ENCODE peak calls at places on chromosomes 4 and X, in four cellular contexts. One of them, this sample, is unnamed.

GRCh38 chr4:110484767-110485166 is 8.8 kb downstream of the ENPEP start:
- DNase-seq in H9: no peak
- DNase-seq in neuronal stem cell: no peak
- DNase-seq in mesendoderm: peak; percentile 45
- DNase-seq in this sample: peak; percentile 90

GRCh38 chr4:108058685-108059440 is 69.2 kb downstream of the HADH start:
- DNase-seq in mesendoderm: no peak
- DNase-seq in H9: no peak
- DNase-seq in neuronal stem cell: no peak
- DNase-seq in this sample: peak; percentile 70

GRCh38 chr4:27318740-27319139 is 458.1 kb downstream of the STIM2 start:
- DNase-seq in mesendoderm: peak; percentile 84
- DNase-seq in H9: peak; percentile 80
- DNase-seq in neuronal stem cell: peak; percentile 24
- DNase-seq in this sample: peak; percentile 17

GRCh38 chr4:56200275-56200674 is 187.0 kb downstream of the AASDH start:
- DNase-seq in H9: no peak
- DNase-seq in mesendoderm: no peak
- DNase-seq in neuronal stem cell: no peak
- DNase-seq in this sample: no peak

GRCh38 chr4:84673475-84674230 is 90.7 kb downstream of the CDS1 start:
- DNase-seq in neuronal stem cell: no peak
- DNase-seq in H9: no peak
- DNase-seq in mesendoderm: no peak
- DNase-seq in this sample: peak; percentile 92

GRCh38 chr4:15355464-15355863 is 72.4 kb upstream of the C1QTNF7 start:
- DNase-seq in H9: no peak
- DNase-seq in neuronal stem cell: no peak
- DNase-seq in mesendoderm: peak; percentile 37
- DNase-seq in this sample: no peak

GRCh38 chr4:139760558-139760957 is 94.9 kb downstream of the MGST2 start:
- DNase-seq in mesendoderm: no peak
- DNase-seq in neuronal stem cell: no peak
- DNase-seq in H9: no peak
- DNase-seq in this sample: no peak

GRCh38 chrX:106955004-106955772 is 35.0 kb downstream of the CLDN2 start:
- DNase-seq in neuronal stem cell: no peak
- DNase-seq in mesendoderm: no peak
- DNase-seq in H9: no peak
- DNase-seq in this sample: peak; percentile 48

GRCh38 chrX:118520206-118520857 is 24.7 kb downstream of the DOCK11 start:
- DNase-seq in mesendoderm: no peak
- DNase-seq in H9: no peak
- DNase-seq in neuronal stem cell: no peak
- DNase-seq in this sample: peak; percentile 80

GRCh38 chr4:23932935-23933334 is 43.1 kb upstream of the PPARGC1A start:
- DNase-seq in H9: peak; percentile 68
- DNase-seq in mesendoderm: peak; percentile 91
- DNase-seq in neuronal stem cell: no peak
- DNase-seq in this sample: peak; percentile 8

GRCh38 chr4:187236491-187236890 is 512.8 kb upstream of the FAT1 start:
- DNase-seq in mesendoderm: no peak
- DNase-seq in H9: no peak
- DNase-seq in neuronal stem cell: no peak
- DNase-seq in this sample: peak; percentile 84

GRCh38 chr4:73897380-73898136 is 28.4 kb downstream of the CXCL1 start:
- DNase-seq in mesendoderm: no peak
- DNase-seq in H9: no peak
- DNase-seq in neuronal stem cell: no peak
- DNase-seq in this sample: peak; percentile 60

GRCh38 chr4:7052923-7053715 is 9.9 kb downstream of the TADA2B start:
- DNase-seq in neuronal stem cell: no peak
- DNase-seq in H9: no peak
- DNase-seq in mesendoderm: no peak
- DNase-seq in this sample: no peak
- H3K79me1 ChIP-seq in neuronal stem cell: peaks cover 12% of the 10 kb centered on the region
- H3K79me1 ChIP-seq in H9: no peaks in the 10 kb centered on the region
- H3K79me1 ChIP-seq in mesendoderm: peaks cover 12% of the 10 kb centered on the region
- H3K79me1 ChIP-seq in this sample: peaks cover 21% of the 10 kb centered on the region

GRCh38 chr4:6928067-6928466 is 18.4 kb downstream of the TBC1D14 start:
- DNase-seq in neuronal stem cell: no peak
- DNase-seq in mesendoderm: no peak
- DNase-seq in H9: no peak
- DNase-seq in this sample: no peak

GRCh38 chr4:6925357-6925836 is 15.8 kb downstream of the TBC1D14 start:
- DNase-seq in H9: no peak
- DNase-seq in mesendoderm: no peak
- DNase-seq in neuronal stem cell: no peak
- DNase-seq in this sample: no peak

GRCh38 chr4:6929339-6929734 is 19.7 kb downstream of the TBC1D14 start:
- DNase-seq in H9: no peak
- DNase-seq in neuronal stem cell: no peak
- DNase-seq in mesendoderm: no peak
- DNase-seq in this sample: no peak

GRCh38 chr4:6926081-6926480 is 16.5 kb downstream of the TBC1D14 start:
- DNase-seq in mesendoderm: no peak
- DNase-seq in H9: no peak
- DNase-seq in neuronal stem cell: no peak
- DNase-seq in this sample: no peak

DNA sequence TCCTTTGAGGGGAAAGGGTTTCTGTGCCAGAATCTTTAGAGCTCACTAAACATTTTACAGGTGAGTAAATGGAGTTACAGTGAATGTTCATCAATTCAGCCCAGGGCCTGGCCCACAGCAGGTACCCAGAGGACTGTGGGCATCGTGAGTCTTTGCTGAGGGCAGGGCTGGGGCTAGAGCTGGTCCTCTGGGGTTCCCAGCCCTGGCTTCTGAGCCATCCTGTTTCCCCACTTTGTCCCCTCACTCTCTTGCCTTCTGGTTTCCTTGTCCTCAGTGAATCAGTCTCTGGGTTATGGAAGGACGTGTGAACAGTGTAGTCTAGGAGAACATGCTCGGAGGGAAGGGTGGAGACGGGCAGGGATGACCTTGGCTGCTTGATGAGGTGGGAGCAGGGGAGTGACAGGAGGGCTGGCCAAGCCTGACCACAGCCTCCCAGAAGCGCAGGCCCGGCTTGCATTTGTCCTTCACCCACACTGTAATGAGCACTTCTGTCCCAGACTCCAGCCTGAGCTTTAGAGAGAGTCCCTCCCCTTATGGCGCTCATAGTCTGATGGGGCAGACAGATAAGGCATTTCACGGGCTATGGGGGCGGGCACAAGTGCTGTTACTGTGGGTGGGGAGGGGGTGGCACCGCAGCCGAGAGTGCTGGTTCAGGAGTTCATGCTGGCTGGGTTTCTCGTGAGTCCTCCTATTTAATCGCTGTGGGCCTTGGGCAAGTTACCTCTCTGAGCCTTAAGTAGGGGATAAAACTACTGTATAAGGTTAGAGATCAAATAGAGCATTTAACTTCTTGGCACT is 17.3 kb downstream of the TBC1D14 start:
- DNase-seq in mesendoderm: peak; percentile 67
- DNase-seq in H9: no peak
- DNase-seq in neuronal stem cell: no peak
- DNase-seq in this sample: peak; percentile 60
- H3K79me1 ChIP-seq in mesendoderm: no peaks in the 10 kb centered on the region
- H3K79me1 ChIP-seq in H9: no peaks in the 10 kb centered on the region
- H3K79me1 ChIP-seq in neuronal stem cell: peaks cover 2% of the 10 kb centered on the region
- H3K79me1 ChIP-seq in this sample: peaks cover 21% of the 10 kb centered on the region

DNA sequence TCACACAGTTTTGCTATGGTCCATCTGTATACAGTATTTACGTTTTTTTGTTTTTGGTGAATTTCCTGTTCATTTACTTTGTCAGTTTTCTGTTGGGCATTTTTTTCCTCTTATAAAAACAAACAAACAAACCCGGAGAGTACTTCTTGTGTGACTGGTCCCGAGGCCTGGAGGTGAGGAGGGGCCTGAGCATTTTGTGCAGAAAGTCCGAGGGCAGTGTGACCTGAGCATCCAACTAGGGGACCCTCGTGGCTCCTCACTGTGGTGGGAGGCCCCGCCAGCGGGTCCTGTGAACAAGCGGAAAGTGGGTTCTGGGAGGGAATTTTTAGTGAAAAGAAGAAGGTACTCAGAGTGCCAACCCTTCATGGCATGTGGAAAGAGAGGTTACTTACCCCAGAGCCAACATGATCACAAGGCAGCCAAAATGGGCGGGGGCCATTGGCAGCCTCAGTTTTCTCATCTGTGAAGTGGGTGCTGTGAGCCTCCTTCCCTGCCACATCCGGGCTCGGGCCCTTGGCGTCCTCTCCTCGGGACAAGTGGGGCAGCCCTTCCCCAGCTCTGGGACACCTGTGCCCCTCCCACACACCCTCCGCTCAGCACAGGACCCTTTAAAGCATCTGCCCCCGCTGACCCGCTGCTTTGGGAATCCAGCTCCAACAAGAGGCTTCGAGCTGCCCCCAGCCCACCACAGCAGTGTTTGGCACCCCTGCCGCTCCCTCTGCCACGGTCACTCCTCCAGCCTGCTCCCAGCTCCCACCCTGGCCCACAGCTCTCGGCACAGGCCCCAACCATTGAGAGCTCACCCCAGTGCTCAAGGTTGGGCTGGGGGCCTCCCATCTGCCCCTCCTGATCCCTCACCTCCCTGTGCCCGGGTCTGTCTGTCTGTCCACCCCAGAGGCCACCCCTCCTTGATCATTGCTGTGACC is 22.8 kb upstream of the GPR78 start:
- DNase-seq in neuronal stem cell: no peak
- DNase-seq in H9: no peak
- DNase-seq in mesendoderm: no peak
- DNase-seq in this sample: no peak
- H3K79me1 ChIP-seq in neuronal stem cell: no peaks in the 10 kb centered on the region
- H3K79me1 ChIP-seq in H9: no peaks in the 10 kb centered on the region
- H3K79me1 ChIP-seq in mesendoderm: no peaks in the 10 kb centered on the region
- H3K79me1 ChIP-seq in this sample: no peaks in the 10 kb centered on the region

GRCh38 chr4:3303445-3303824 is 10.6 kb downstream of the RGS12 start:
- DNase-seq in mesendoderm: no peak
- DNase-seq in H9: peak; percentile 21
- DNase-seq in neuronal stem cell: no peak
- DNase-seq in this sample: no peak
- H3K79me1 ChIP-seq in mesendoderm: peaks cover 25% of the 10 kb centered on the region
- H3K79me1 ChIP-seq in H9: no peaks in the 10 kb centered on the region
- H3K79me1 ChIP-seq in neuronal stem cell: peaks cover 17% of the 10 kb centered on the region
- H3K79me1 ChIP-seq in this sample: peaks cover 38% of the 10 kb centered on the region

GRCh38 chr4:2359591-2360390 is 58.7 kb downstream of the ZFYVE28 start:
- DNase-seq in mesendoderm: no peak
- DNase-seq in neuronal stem cell: no peak
- DNase-seq in H9: no peak
- DNase-seq in this sample: no peak
- H3K79me1 ChIP-seq in mesendoderm: no peaks in the 10 kb centered on the region
- H3K79me1 ChIP-seq in neuronal stem cell: no peaks in the 10 kb centered on the region
- H3K79me1 ChIP-seq in H9: no peaks in the 10 kb centered on the region
- H3K79me1 ChIP-seq in this sample: no peaks in the 10 kb centered on the region

DNA sequence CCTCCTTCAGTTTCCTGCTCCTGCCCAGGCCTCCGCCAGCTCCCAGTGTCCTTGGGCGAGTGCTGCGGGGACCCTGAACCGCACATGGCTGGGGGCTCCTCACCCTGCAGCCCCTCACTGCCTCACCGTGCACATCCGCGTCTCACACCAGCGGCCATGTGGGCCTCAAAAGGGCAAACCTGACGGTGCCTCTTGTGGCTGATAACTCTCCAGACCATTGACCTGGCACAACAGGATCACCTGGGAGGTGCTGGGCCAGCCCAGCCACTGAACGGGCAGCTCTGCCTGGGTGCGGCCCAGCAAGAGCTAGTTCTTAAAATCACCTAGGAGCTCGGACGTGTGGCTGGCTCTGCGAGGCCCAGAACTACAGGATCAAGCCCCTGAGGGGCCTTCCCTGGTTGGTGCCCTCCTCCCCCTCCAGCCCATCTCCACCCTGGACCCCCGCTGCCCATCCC is 4.1 kb upstream of the S100P start:
- DNase-seq in mesendoderm: no peak
- DNase-seq in neuronal stem cell: no peak
- DNase-seq in H9: peak; percentile 53
- DNase-seq in this sample: no peak
- H3K79me1 ChIP-seq in mesendoderm: no peaks in the 10 kb centered on the region
- H3K79me1 ChIP-seq in neuronal stem cell: peaks cover 2% of the 10 kb centered on the region
- H3K79me1 ChIP-seq in H9: no peaks in the 10 kb centered on the region
- H3K79me1 ChIP-seq in this sample: peaks cover 10% of the 10 kb centered on the region

DNA sequence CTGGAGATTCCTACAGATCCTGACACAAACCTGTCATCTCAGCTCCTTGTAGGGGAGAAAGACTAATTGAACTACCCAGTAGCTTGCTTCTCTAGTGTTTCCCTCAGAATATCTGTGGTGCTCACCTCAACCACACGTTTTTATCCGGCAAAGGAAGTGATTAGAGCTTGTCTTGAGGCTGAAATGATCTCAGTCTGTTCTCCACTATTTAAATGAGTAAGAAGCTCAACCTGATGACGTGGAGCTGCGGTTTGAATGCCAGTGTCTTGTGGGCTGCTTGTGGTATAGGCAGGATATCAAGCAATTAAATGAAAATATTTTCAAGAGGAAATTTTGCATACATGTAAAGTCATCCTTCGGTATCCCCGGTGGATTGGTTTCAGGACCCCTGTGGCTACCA is 270.2 kb downstream of the TLL1 start:
- DNase-seq in H9: no peak
- DNase-seq in neuronal stem cell: no peak
- DNase-seq in mesendoderm: no peak
- DNase-seq in this sample: no peak
- H3K79me1 ChIP-seq in H9: no peaks in the 10 kb centered on the region
- H3K79me1 ChIP-seq in neuronal stem cell: no peaks in the 10 kb centered on the region
- H3K79me1 ChIP-seq in mesendoderm: no peaks in the 10 kb centered on the region
- H3K79me1 ChIP-seq in this sample: no peaks in the 10 kb centered on the region

DNA sequence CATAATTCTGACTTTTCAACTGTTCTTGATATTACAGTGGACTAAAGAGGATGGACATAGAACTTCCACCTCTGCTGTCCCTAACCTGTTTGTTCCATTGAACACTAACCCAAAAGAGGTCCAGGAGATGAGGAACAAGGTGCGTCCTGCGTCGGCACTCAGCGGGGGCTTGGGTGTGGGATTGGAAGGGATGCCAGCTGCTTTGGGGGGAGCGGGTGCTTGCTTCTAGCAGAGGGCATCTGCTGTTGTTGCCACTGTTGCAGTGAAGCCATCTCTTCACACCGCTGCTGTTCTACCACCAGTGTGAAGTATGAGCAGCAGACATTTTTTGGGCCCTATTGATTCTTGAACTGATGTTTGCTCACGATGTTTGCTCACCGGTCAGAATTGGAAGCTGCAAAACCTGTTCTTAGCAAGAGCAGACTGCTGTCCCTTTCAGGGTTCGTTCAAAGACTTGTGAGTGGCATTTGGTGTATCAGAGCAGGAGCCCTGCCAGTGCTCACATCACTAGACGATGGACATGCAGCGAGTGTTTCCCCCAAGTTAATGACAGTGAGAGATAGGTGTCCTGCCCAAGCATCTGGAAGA is 55.4 kb downstream of the NOP14 start:
- DNase-seq in H9: no peak
- DNase-seq in neuronal stem cell: no peak
- DNase-seq in mesendoderm: no peak
- DNase-seq in this sample: no peak
- H3K79me1 ChIP-seq in H9: no peaks in the 10 kb centered on the region
- H3K79me1 ChIP-seq in neuronal stem cell: no peaks in the 10 kb centered on the region
- H3K79me1 ChIP-seq in mesendoderm: peaks cover 5% of the 10 kb centered on the region
- H3K79me1 ChIP-seq in this sample: peaks cover 31% of the 10 kb centered on the region

GRCh38 chr4:10169839-10170387 is 53.3 kb upstream of the WDR1 start:
- DNase-seq in H9: no peak
- DNase-seq in neuronal stem cell: no peak
- DNase-seq in mesendoderm: no peak
- DNase-seq in this sample: no peak
- H3K79me1 ChIP-seq in H9: no peaks in the 10 kb centered on the region
- H3K79me1 ChIP-seq in neuronal stem cell: no peaks in the 10 kb centered on the region
- H3K79me1 ChIP-seq in mesendoderm: no peaks in the 10 kb centered on the region
- H3K79me1 ChIP-seq in this sample: no peaks in the 10 kb centered on the region

This sample was measured in IMR-90.